ENCODE peak calls at places on chromosomes 12 and 14, in five cellular contexts. T is naive thymus-derived CD8-positive, alpha-beta T cell; F is stimulated activated CD4-positive, alpha-beta T cell treated with anti-CD3 and anti-CD28 coated beads, Interleukin-1b, Interleukin-23, amount 100 ng/mL, for 4 hours; J is RWPE1; I is posterior vena cava. S is an unnamed sample.

GRCh38 chr12:107402041-107403022 is 283.3 kb upstream of the PWP1 start:
- DNase-seq in T (peak; percentile 57), F (peak; percentile 50), J (peak; percentile 70), I (no peak), S (no peak)

GRCh38 chr14:54354096-54354495 is 42.7 kb upstream of the CDKN3 start:
- DNase-seq in T (no peak), F (no peak), J (no peak), I (no peak), S (no peak)

GRCh38 chr12:78229491-78230209 is 399.0 kb downstream of the NAV3 start:
- DNase-seq in T (no peak), F (no peak), J (peak; percentile 13), I (no peak), S (no peak)

GRCh38 chr14:68598621-68599447 is 194.0 kb downstream of the ZFP36L1 start:
- DNase-seq in T (no peak), F (no peak), J (peak; percentile 57), I (peak; percentile 89), S (no peak)

GRCh38 chr14:69027242-69027913 is 48.3 kb upstream of the ACTN1 start:
- DNase-seq in T (no peak), F (no peak), J (no peak), I (no peak), S (no peak)

GRCh38 chr14:74509587-74510210 is 16.1 kb downstream of the ISCA2 start:
- DNase-seq in T (no peak), F (no peak), J (no peak), I (peak; percentile 79), S (no peak)

GRCh38 chr14:92718659-92719058 is 29.8 kb downstream of the LGMN start:
- DNase-seq in T (no peak), F (no peak), J (no peak), I (no peak), S (no peak)

GRCh38 chr12:22656376-22656775 is 31.4 kb downstream of the ETNK1 start:
- DNase-seq in T (no peak), F (no peak), J (no peak), I (no peak), S (no peak)

GRCh38 chr12:24879644-24880043 is 69.3 kb downstream of the BCAT1 start:
- DNase-seq in T (no peak), F (no peak), J (no peak), I (no peak), S (no peak)

GRCh38 chr12:19800884-19801283 is 361.6 kb downstream of the AEBP2 start:
- DNase-seq in T (no peak), F (no peak), J (no peak), I (no peak), S (no peak)

S was measured in D721Med.